ENCODE peak calls at places on chromosomes 12 and 14, in five cellular contexts. One of them, this sample, is unnamed.

GRCh38 chr12:75488553-75488952 is 8.0 kb downstream of the GLIPR1 start:
- DNase-seq in sigmoid colon: no peak
- DNase-seq in effector memory CD4-positive, alpha-beta T cell: no peak
- DNase-seq in RWPE1: no peak
- DNase-seq in CD4-positive, alpha-beta memory T cell: no peak
- DNase-seq in this sample: no peak

GRCh38 chr12:67943295-67943892 is 45.9 kb upstream of the IFNG-AS1 start:
- DNase-seq in sigmoid colon: peak
- DNase-seq in effector memory CD4-positive, alpha-beta T cell: peak
- DNase-seq in RWPE1: peak
- DNase-seq in CD4-positive, alpha-beta memory T cell: peak
- DNase-seq in this sample: no peak

GRCh38 chr12:88591343-88591742 is 11.1 kb upstream of the KITLG start:
- DNase-seq in sigmoid colon: no peak
- DNase-seq in effector memory CD4-positive, alpha-beta T cell: no peak
- DNase-seq in RWPE1: no peak
- DNase-seq in CD4-positive, alpha-beta memory T cell: no peak
- DNase-seq in this sample: no peak

GRCh38 chr12:107374136-107374535 is 280.8 kb upstream of the CRY1 start:
- DNase-seq in sigmoid colon: no peak
- DNase-seq in effector memory CD4-positive, alpha-beta T cell: no peak
- DNase-seq in RWPE1: no peak
- DNase-seq in CD4-positive, alpha-beta memory T cell: no peak
- DNase-seq in this sample: no peak

GRCh38 chr14:74313601-74314000 is 10.9 kb upstream of the ABCD4 start:
- DNase-seq in sigmoid colon: no peak
- DNase-seq in effector memory CD4-positive, alpha-beta T cell: no peak
- DNase-seq in RWPE1: no peak
- DNase-seq in CD4-positive, alpha-beta memory T cell: no peak
- DNase-seq in this sample: no peak

GRCh38 chr14:51224551-51224950 is 15.5 kb upstream of the TMX1 start:
- DNase-seq in sigmoid colon: no peak
- DNase-seq in effector memory CD4-positive, alpha-beta T cell: no peak
- DNase-seq in RWPE1: no peak
- DNase-seq in CD4-positive, alpha-beta memory T cell: no peak
- DNase-seq in this sample: peak

GRCh38 chr12:75738486-75738885 is 227.1 kb upstream of the KRR1 start:
- DNase-seq in sigmoid colon: no peak
- DNase-seq in effector memory CD4-positive, alpha-beta T cell: no peak
- DNase-seq in RWPE1: no peak
- DNase-seq in CD4-positive, alpha-beta memory T cell: no peak
- DNase-seq in this sample: no peak

GRCh38 chr14:77804592-77804991 is 4.7 kb downstream of the ADCK1 start:
- DNase-seq in sigmoid colon: no peak
- DNase-seq in effector memory CD4-positive, alpha-beta T cell: no peak
- DNase-seq in RWPE1: no peak
- DNase-seq in CD4-positive, alpha-beta memory T cell: no peak
- DNase-seq in this sample: no peak

GRCh38 chr14:106790189-106791036 is 1264.0 kb downstream of the TMEM121 start:
- DNase-seq in sigmoid colon: no peak
- DNase-seq in effector memory CD4-positive, alpha-beta T cell: peak
- DNase-seq in RWPE1: peak
- DNase-seq in CD4-positive, alpha-beta memory T cell: peak
- DNase-seq in this sample: no peak

GRCh38 chr14:99378782-99379214 is 101.9 kb downstream of the SETD3 start:
- DNase-seq in sigmoid colon: no peak
- DNase-seq in effector memory CD4-positive, alpha-beta T cell: no peak
- DNase-seq in RWPE1: peak
- DNase-seq in CD4-positive, alpha-beta memory T cell: no peak
- DNase-seq in this sample: no peak

GRCh38 chr12:84033162-84033561 is 879.4 kb downstream of the SLC6A15 start:
- DNase-seq in sigmoid colon: no peak
- DNase-seq in effector memory CD4-positive, alpha-beta T cell: no peak
- DNase-seq in RWPE1: no peak
- DNase-seq in CD4-positive, alpha-beta memory T cell: no peak
- DNase-seq in this sample: no peak

DNA sequence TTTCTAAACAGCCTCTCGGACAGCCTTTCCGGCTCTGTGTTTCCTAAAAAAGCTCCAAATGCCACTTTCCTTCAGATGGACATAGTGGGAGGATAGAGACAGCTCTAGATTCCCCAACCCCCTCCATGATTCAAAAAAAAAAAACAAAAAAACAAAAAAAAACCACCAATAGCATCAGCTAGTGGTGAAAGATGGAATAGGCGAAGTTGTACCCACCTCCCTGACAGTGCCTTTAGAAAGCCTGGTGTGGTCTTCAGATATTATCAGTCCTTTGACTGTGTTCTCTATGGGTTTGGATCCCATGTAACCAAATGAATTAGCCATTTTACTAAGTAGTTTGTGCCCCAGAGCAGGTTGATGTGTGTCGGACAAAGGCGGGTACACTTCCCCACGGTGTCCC is 94.1 kb downstream of the PHETA1 start:
- DNase-seq in sigmoid colon: no peak
- DNase-seq in effector memory CD4-positive, alpha-beta T cell: no peak
- DNase-seq in RWPE1: peak
- DNase-seq in CD4-positive, alpha-beta memory T cell: no peak
- DNase-seq in this sample: no peak
- H3K27ac ChIP-seq in sigmoid colon: no peak
- H3K27ac ChIP-seq in effector memory CD4-positive, alpha-beta T cell: no peak
- H3K27ac ChIP-seq in RWPE1: no peak
- H3K27ac ChIP-seq in CD4-positive, alpha-beta memory T cell: no peak
- H3K27ac ChIP-seq in this sample: no peak

DNA sequence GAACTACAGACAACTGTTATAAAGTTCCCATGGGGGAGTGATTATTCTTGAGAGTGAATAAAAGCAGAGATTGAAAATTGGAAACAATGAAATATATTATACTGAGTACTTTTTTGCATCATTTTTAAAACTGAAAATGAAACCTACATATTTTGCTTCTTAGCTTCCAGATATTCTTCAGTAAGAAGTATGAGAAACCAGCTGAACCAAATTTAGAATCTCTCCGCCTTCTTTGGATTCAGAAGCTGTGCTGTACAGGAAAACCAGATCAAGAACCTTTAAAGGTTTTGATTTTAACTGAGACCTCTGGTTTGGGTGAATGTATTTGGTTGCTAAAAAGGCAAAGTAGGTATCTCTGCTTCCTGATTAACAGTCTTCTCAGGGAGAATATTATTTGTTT is 109.4 kb downstream of the AKAP6 start:
- DNase-seq in sigmoid colon: no peak
- DNase-seq in effector memory CD4-positive, alpha-beta T cell: no peak
- DNase-seq in RWPE1: no peak
- DNase-seq in CD4-positive, alpha-beta memory T cell: no peak
- DNase-seq in this sample: no peak
- H3K27ac ChIP-seq in sigmoid colon: peak
- H3K27ac ChIP-seq in effector memory CD4-positive, alpha-beta T cell: no peak
- H3K27ac ChIP-seq in RWPE1: no peak
- H3K27ac ChIP-seq in CD4-positive, alpha-beta memory T cell: no peak
- H3K27ac ChIP-seq in this sample: peak

DNA sequence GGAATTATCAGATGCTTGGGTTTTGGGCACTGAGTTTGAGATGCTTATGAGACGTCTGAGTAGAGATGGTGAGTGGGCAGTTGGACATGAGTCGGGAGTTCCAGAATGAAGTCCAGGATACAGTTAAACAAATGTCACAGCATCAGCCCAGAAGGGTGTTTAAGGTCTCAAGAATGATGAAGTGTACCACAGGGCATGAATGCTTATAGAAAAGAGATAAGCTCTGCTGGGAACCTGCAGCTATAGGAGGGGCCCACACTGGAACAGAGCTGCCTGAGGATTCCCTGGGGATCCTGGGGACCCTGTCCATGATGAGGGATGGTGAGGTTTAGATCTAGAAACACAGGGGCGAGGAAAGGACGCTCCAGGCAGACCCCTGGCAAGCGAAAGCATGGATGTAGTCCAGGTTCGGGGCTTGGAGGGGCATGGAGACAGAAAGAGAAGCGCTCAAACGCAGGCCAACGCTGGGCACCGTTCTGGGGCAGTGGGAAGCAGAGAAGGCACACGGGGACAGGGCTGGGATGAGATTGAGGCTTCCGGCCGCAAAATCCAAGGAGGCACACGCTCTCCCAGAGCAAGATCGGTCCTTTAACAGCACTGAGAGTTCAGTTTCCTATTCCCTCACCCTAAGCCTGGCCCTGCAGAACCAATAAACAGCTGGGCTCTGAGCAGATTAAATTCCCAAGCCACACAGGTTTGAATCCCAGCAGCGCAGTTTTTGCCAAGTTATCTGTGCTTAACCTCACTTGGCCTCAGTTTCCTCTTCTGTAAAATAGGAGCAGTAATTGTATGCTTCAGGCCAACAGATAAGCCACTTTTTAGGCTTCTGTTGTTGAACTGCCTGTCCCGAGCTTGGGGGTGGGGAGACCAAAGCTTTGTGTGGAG is 52.9 kb downstream of the EID3 start:
- DNase-seq in sigmoid colon: peak
- DNase-seq in effector memory CD4-positive, alpha-beta T cell: no peak
- DNase-seq in RWPE1: no peak
- DNase-seq in CD4-positive, alpha-beta memory T cell: no peak
- DNase-seq in this sample: no peak
- H3K27ac ChIP-seq in sigmoid colon: no peak
- H3K27ac ChIP-seq in effector memory CD4-positive, alpha-beta T cell: no peak
- H3K27ac ChIP-seq in RWPE1: peak
- H3K27ac ChIP-seq in CD4-positive, alpha-beta memory T cell: no peak
- H3K27ac ChIP-seq in this sample: no peak

DNA sequence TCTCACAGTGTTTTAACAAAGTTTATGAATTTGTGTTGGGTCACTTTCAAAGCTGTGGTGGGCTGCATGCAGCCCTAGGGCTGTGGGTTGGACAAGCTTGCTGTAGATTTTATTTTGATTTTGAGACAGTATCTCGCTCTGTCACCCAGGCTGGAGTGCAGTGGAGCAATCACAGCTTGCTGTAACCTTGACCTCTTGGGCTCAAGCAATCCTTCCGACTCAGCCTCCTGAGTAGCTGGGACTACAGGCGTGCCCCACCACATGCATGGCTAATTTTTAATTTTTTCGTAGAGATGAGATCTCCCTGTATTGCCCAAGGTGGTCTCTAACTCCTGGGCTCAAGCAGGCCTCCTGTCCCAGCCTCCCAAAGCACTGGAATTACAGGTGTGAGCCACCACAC is 5.4 kb downstream of the MARK3 start:
- DNase-seq in sigmoid colon: no peak
- DNase-seq in effector memory CD4-positive, alpha-beta T cell: no peak
- DNase-seq in RWPE1: no peak
- DNase-seq in CD4-positive, alpha-beta memory T cell: no peak
- DNase-seq in this sample: no peak
- H3K27ac ChIP-seq in sigmoid colon: no peak
- H3K27ac ChIP-seq in effector memory CD4-positive, alpha-beta T cell: no peak
- H3K27ac ChIP-seq in RWPE1: peak
- H3K27ac ChIP-seq in CD4-positive, alpha-beta memory T cell: no peak
- H3K27ac ChIP-seq in this sample: no peak

GRCh38 chr12:110254971-110255540 is 26.0 kb upstream of the ATP2A2 start:
- DNase-seq in sigmoid colon: no peak
- DNase-seq in effector memory CD4-positive, alpha-beta T cell: no peak
- DNase-seq in RWPE1: no peak
- DNase-seq in CD4-positive, alpha-beta memory T cell: no peak
- DNase-seq in this sample: no peak

GRCh38 chr12:110256780-110257431 is 24.1 kb upstream of the ATP2A2 start:
- DNase-seq in sigmoid colon: peak
- DNase-seq in effector memory CD4-positive, alpha-beta T cell: no peak
- DNase-seq in RWPE1: no peak
- DNase-seq in CD4-positive, alpha-beta memory T cell: no peak
- DNase-seq in this sample: no peak

GRCh38 chr12:110253176-110253575 is 27.9 kb upstream of the ATP2A2 start:
- DNase-seq in sigmoid colon: peak
- DNase-seq in effector memory CD4-positive, alpha-beta T cell: no peak
- DNase-seq in RWPE1: no peak
- DNase-seq in CD4-positive, alpha-beta memory T cell: no peak
- DNase-seq in this sample: no peak

GRCh38 chr12:110262442-110263388 is 18.3 kb upstream of the ATP2A2 start:
- DNase-seq in sigmoid colon: no peak
- DNase-seq in effector memory CD4-positive, alpha-beta T cell: no peak
- DNase-seq in RWPE1: no peak
- DNase-seq in CD4-positive, alpha-beta memory T cell: no peak
- DNase-seq in this sample: no peak

GRCh38 chr12:110258466-110258865 is 22.6 kb upstream of the ATP2A2 start:
- DNase-seq in sigmoid colon: no peak
- DNase-seq in effector memory CD4-positive, alpha-beta T cell: no peak
- DNase-seq in RWPE1: no peak
- DNase-seq in CD4-positive, alpha-beta memory T cell: no peak
- DNase-seq in this sample: no peak
- H3K27ac ChIP-seq in sigmoid colon: no peak
- H3K27ac ChIP-seq in effector memory CD4-positive, alpha-beta T cell: no peak
- H3K27ac ChIP-seq in RWPE1: no peak
- H3K27ac ChIP-seq in CD4-positive, alpha-beta memory T cell: no peak
- H3K27ac ChIP-seq in this sample: no peak

DNA sequence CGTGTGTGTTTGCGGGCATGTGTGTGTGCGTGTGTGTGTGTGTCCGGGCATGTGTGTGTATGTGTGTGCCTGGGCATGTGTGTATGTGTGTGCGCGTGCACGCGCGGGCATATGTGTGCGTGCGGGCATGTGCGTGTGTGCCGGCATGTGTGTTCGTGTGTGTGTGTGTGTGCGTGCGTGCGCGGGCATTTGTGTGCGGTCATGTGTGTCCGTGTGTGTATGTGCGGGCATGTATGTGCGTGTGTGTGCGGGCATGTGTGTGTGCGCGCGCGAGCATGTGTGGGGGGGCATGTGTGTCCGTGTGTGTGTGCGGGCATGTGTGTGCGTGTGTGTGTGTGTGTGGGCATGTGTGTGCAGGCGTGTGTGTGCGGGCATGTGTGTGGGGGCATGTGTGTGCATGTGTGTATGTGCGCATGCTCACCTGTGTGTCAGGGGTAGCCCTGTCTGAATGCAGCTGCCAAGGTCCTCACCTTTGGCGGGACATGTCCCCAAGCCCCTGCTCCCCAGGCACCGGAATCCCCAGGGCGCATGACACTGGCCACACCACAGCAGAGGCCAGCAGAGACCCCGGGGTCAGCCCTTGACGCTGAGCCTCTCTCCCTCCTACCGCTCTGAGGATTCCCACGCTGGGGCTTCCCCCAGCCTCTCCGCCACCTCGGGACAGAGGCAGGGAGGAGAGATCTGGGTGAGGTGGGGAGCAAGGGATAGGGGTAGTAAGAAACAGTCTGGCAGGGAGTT is 109.5 kb upstream of the NCOR2 start:
- DNase-seq in sigmoid colon: no peak
- DNase-seq in effector memory CD4-positive, alpha-beta T cell: no peak
- DNase-seq in RWPE1: no peak
- DNase-seq in CD4-positive, alpha-beta memory T cell: no peak
- DNase-seq in this sample: no peak
- H3K27ac ChIP-seq in sigmoid colon: peak
- H3K27ac ChIP-seq in effector memory CD4-positive, alpha-beta T cell: no peak
- H3K27ac ChIP-seq in RWPE1: peak
- H3K27ac ChIP-seq in CD4-positive, alpha-beta memory T cell: no peak
- H3K27ac ChIP-seq in this sample: peak

GRCh38 chr14:101821528-101821927 is 60.0 kb downstream of the PPP2R5C start:
- DNase-seq in sigmoid colon: no peak
- DNase-seq in effector memory CD4-positive, alpha-beta T cell: peak
- DNase-seq in RWPE1: no peak
- DNase-seq in CD4-positive, alpha-beta memory T cell: peak
- DNase-seq in this sample: no peak
- H3K27ac ChIP-seq in sigmoid colon: peak
- H3K27ac ChIP-seq in effector memory CD4-positive, alpha-beta T cell: peak
- H3K27ac ChIP-seq in RWPE1: no peak
- H3K27ac ChIP-seq in CD4-positive, alpha-beta memory T cell: peak
- H3K27ac ChIP-seq in this sample: no peak

GRCh38 chr14:75982724-75983358 is 1.0 kb upstream of the TGFB3 start:
- DNase-seq in sigmoid colon: peak
- DNase-seq in effector memory CD4-positive, alpha-beta T cell: no peak
- DNase-seq in RWPE1: peak
- DNase-seq in CD4-positive, alpha-beta memory T cell: no peak
- DNase-seq in this sample: peak
- H3K27ac ChIP-seq in sigmoid colon: peak
- H3K27ac ChIP-seq in effector memory CD4-positive, alpha-beta T cell: no peak
- H3K27ac ChIP-seq in RWPE1: peak
- H3K27ac ChIP-seq in CD4-positive, alpha-beta memory T cell: no peak
- H3K27ac ChIP-seq in this sample: peak